ENCODE peak calls at places on chromosomes 13 and 19, in four cellular contexts. One of them, this sample, is unnamed.
A peak's percentile ranks its signal among the peaks of the same experiment; 100 is the strongest.

GRCh38 chr19:19160489-19161035 is 9.5 kb downstream of the MEF2B start:
- DNase-seq in ecto neural progenitor cell: no peak
- DNase-seq in stimulated activated CD4-positive, alpha-beta T cell treated with anti-CD3 and anti-CD28 coated beads, Interleukin-15, amount 100 ng/mL, for 1 hour: no peak
- DNase-seq in activated T-helper 9 cell treated with anti-CD3 and anti-CD28 coated beads, Interleukin-2, amount 50 U/mL, for 16 hours: no peak
- DNase-seq in this sample: no peak

GRCh38 chr13:67314405-67314804 is 84.3 kb upstream of the PCDH9 start:
- DNase-seq in stimulated activated CD4-positive, alpha-beta T cell treated with anti-CD3 and anti-CD28 coated beads, Interleukin-15, amount 100 ng/mL, for 1 hour: no peak
- DNase-seq in activated T-helper 9 cell treated with anti-CD3 and anti-CD28 coated beads, Interleukin-2, amount 50 U/mL, for 16 hours: no peak
- DNase-seq in ecto neural progenitor cell: no peak
- DNase-seq in this sample: no peak

GRCh38 chr13:98289339-98289935 is 112.4 kb upstream of the RNF113B start:
- DNase-seq in ecto neural progenitor cell: no peak
- DNase-seq in stimulated activated CD4-positive, alpha-beta T cell treated with anti-CD3 and anti-CD28 coated beads, Interleukin-15, amount 100 ng/mL, for 1 hour: no peak
- DNase-seq in activated T-helper 9 cell treated with anti-CD3 and anti-CD28 coated beads, Interleukin-2, amount 50 U/mL, for 16 hours: no peak
- DNase-seq in this sample: no peak

GRCh38 chr19:7597689-7598088 is 2.0 kb downstream of the CAMSAP3 start:
- DNase-seq in ecto neural progenitor cell: no peak
- DNase-seq in activated T-helper 9 cell treated with anti-CD3 and anti-CD28 coated beads, Interleukin-2, amount 50 U/mL, for 16 hours: no peak
- DNase-seq in stimulated activated CD4-positive, alpha-beta T cell treated with anti-CD3 and anti-CD28 coated beads, Interleukin-15, amount 100 ng/mL, for 1 hour: no peak
- DNase-seq in this sample: no peak

GRCh38 chr13:114077121-114077937 is 55.1 kb downstream of the RASA3 start:
- DNase-seq in activated T-helper 9 cell treated with anti-CD3 and anti-CD28 coated beads, Interleukin-2, amount 50 U/mL, for 16 hours: no peak
- DNase-seq in stimulated activated CD4-positive, alpha-beta T cell treated with anti-CD3 and anti-CD28 coated beads, Interleukin-15, amount 100 ng/mL, for 1 hour: no peak
- DNase-seq in ecto neural progenitor cell: no peak
- DNase-seq in this sample: no peak

GRCh38 chr19:13974073-13974472 is 21.8 kb downstream of the DCAF15 start:
- DNase-seq in stimulated activated CD4-positive, alpha-beta T cell treated with anti-CD3 and anti-CD28 coated beads, Interleukin-15, amount 100 ng/mL, for 1 hour: no peak
- DNase-seq in ecto neural progenitor cell: peak; percentile 76
- DNase-seq in activated T-helper 9 cell treated with anti-CD3 and anti-CD28 coated beads, Interleukin-2, amount 50 U/mL, for 16 hours: no peak
- DNase-seq in this sample: no peak

GRCh38 chr19:9323557-9323918 is 441 bp upstream of the ZNF559 start:
- DNase-seq in stimulated activated CD4-positive, alpha-beta T cell treated with anti-CD3 and anti-CD28 coated beads, Interleukin-15, amount 100 ng/mL, for 1 hour: peak; percentile 13
- DNase-seq in ecto neural progenitor cell: no peak
- DNase-seq in activated T-helper 9 cell treated with anti-CD3 and anti-CD28 coated beads, Interleukin-2, amount 50 U/mL, for 16 hours: peak; percentile 8
- DNase-seq in this sample: peak; percentile 79

GRCh38 chr19:8446055-8446709 is 1.4 kb downstream of the HNRNPM start:
- DNase-seq in activated T-helper 9 cell treated with anti-CD3 and anti-CD28 coated beads, Interleukin-2, amount 50 U/mL, for 16 hours: no peak
- DNase-seq in ecto neural progenitor cell: no peak
- DNase-seq in stimulated activated CD4-positive, alpha-beta T cell treated with anti-CD3 and anti-CD28 coated beads, Interleukin-15, amount 100 ng/mL, for 1 hour: no peak
- DNase-seq in this sample: no peak

GRCh38 chr19:3508771-3509535 is 2.8 kb downstream of the FZR1 start:
- DNase-seq in ecto neural progenitor cell: no peak
- DNase-seq in activated T-helper 9 cell treated with anti-CD3 and anti-CD28 coated beads, Interleukin-2, amount 50 U/mL, for 16 hours: no peak
- DNase-seq in stimulated activated CD4-positive, alpha-beta T cell treated with anti-CD3 and anti-CD28 coated beads, Interleukin-15, amount 100 ng/mL, for 1 hour: no peak
- DNase-seq in this sample: no peak

GRCh38 chr13:37869756-37870488 is at the start of gene TRPC4:
- DNase-seq in activated T-helper 9 cell treated with anti-CD3 and anti-CD28 coated beads, Interleukin-2, amount 50 U/mL, for 16 hours: no peak
- DNase-seq in stimulated activated CD4-positive, alpha-beta T cell treated with anti-CD3 and anti-CD28 coated beads, Interleukin-15, amount 100 ng/mL, for 1 hour: no peak
- DNase-seq in ecto neural progenitor cell: peak; percentile 82
- DNase-seq in this sample: peak; percentile 74

GRCh38 chr13:46171223-46171622 is 10.8 kb downstream of the LCP1 start:
- DNase-seq in activated T-helper 9 cell treated with anti-CD3 and anti-CD28 coated beads, Interleukin-2, amount 50 U/mL, for 16 hours: no peak
- DNase-seq in stimulated activated CD4-positive, alpha-beta T cell treated with anti-CD3 and anti-CD28 coated beads, Interleukin-15, amount 100 ng/mL, for 1 hour: no peak
- DNase-seq in ecto neural progenitor cell: no peak
- DNase-seq in this sample: no peak

GRCh38 chr13:30847697-30848307 is 58.3 kb upstream of the MEDAG start:
- DNase-seq in stimulated activated CD4-positive, alpha-beta T cell treated with anti-CD3 and anti-CD28 coated beads, Interleukin-15, amount 100 ng/mL, for 1 hour: no peak
- DNase-seq in ecto neural progenitor cell: no peak
- DNase-seq in activated T-helper 9 cell treated with anti-CD3 and anti-CD28 coated beads, Interleukin-2, amount 50 U/mL, for 16 hours: no peak
- DNase-seq in this sample: peak; percentile 84

GRCh38 chr19:5826531-5827341 is 12.8 kb downstream of the FUT6 start:
- DNase-seq in stimulated activated CD4-positive, alpha-beta T cell treated with anti-CD3 and anti-CD28 coated beads, Interleukin-15, amount 100 ng/mL, for 1 hour: no peak
- DNase-seq in ecto neural progenitor cell: peak; percentile 75
- DNase-seq in activated T-helper 9 cell treated with anti-CD3 and anti-CD28 coated beads, Interleukin-2, amount 50 U/mL, for 16 hours: no peak
- DNase-seq in this sample: peak; percentile 70

GRCh38 chr19:23887642-23888041 is 27.0 kb upstream of the ZNF726 start:
- DNase-seq in ecto neural progenitor cell: no peak
- DNase-seq in activated T-helper 9 cell treated with anti-CD3 and anti-CD28 coated beads, Interleukin-2, amount 50 U/mL, for 16 hours: no peak
- DNase-seq in stimulated activated CD4-positive, alpha-beta T cell treated with anti-CD3 and anti-CD28 coated beads, Interleukin-15, amount 100 ng/mL, for 1 hour: no peak
- DNase-seq in this sample: no peak

GRCh38 chr19:4018775-4019504 is 11.4 kb downstream of the PIAS4 start:
- DNase-seq in stimulated activated CD4-positive, alpha-beta T cell treated with anti-CD3 and anti-CD28 coated beads, Interleukin-15, amount 100 ng/mL, for 1 hour: no peak
- DNase-seq in ecto neural progenitor cell: no peak
- DNase-seq in activated T-helper 9 cell treated with anti-CD3 and anti-CD28 coated beads, Interleukin-2, amount 50 U/mL, for 16 hours: no peak
- DNase-seq in this sample: no peak

GRCh38 chr13:104855581-104855980 is 1679.9 kb downstream of the EFNB2 start:
- DNase-seq in activated T-helper 9 cell treated with anti-CD3 and anti-CD28 coated beads, Interleukin-2, amount 50 U/mL, for 16 hours: no peak
- DNase-seq in ecto neural progenitor cell: no peak
- DNase-seq in stimulated activated CD4-positive, alpha-beta T cell treated with anti-CD3 and anti-CD28 coated beads, Interleukin-15, amount 100 ng/mL, for 1 hour: no peak
- DNase-seq in this sample: no peak

GRCh38 chr13:106234656-106235055 is 300.8 kb downstream of the EFNB2 start:
- DNase-seq in activated T-helper 9 cell treated with anti-CD3 and anti-CD28 coated beads, Interleukin-2, amount 50 U/mL, for 16 hours: no peak
- DNase-seq in stimulated activated CD4-positive, alpha-beta T cell treated with anti-CD3 and anti-CD28 coated beads, Interleukin-15, amount 100 ng/mL, for 1 hour: no peak
- DNase-seq in ecto neural progenitor cell: no peak
- DNase-seq in this sample: no peak

GRCh38 chr13:43878897-43879322 is 630 bp downstream of the CCDC122 start:
- DNase-seq in activated T-helper 9 cell treated with anti-CD3 and anti-CD28 coated beads, Interleukin-2, amount 50 U/mL, for 16 hours: no peak
- DNase-seq in stimulated activated CD4-positive, alpha-beta T cell treated with anti-CD3 and anti-CD28 coated beads, Interleukin-15, amount 100 ng/mL, for 1 hour: no peak
- DNase-seq in ecto neural progenitor cell: no peak
- DNase-seq in this sample: peak; percentile 89

This sample was measured in coronary artery.